ENCODE peak calls at places on chromosomes 3 and 15, in nine cellular contexts. E, Y, F, D, Q, P, T, X and N are unnamed samples.
A peak's percentile ranks its signal among the peaks of the same experiment; 100 is the strongest.

GRCh38 chr15:31869640-31870335 is 160.5 kb upstream of the CHRNA7 start:
- DNase-seq in E (no peak), Y (no peak), F (no peak), D (no peak), Q (no peak), P (peak; percentile 44), T (peak; percentile 10), X (no peak), N (no peak)

GRCh38 chr15:57619746-57620145 is 28.0 kb downstream of the MYZAP start:
- DNase-seq in E (no peak), Y (no peak), F (no peak), D (no peak), Q (no peak), P (no peak), T (peak; percentile 12), X (no peak), N (no peak)

GRCh38 chr15:42092666-42093445 is 1.5 kb downstream of the PLA2G4D start:
- DNase-seq in E (no peak), Y (no peak), F (no peak), D (no peak), Q (no peak), P (no peak), T (no peak), X (no peak), N (no peak)

GRCh38 chr3:43378066-43378935 is 92.0 kb downstream of the SNRK start:
- DNase-seq in E (peak; percentile 52), Y (no peak), F (no peak), D (peak; percentile 62), Q (no peak), P (no peak), T (peak; percentile 63), X (no peak), N (peak; percentile 70)

GRCh38 chr15:34804113-34804512 is 8.8 kb upstream of the ACTC1 start:
- DNase-seq in E (no peak), Y (no peak), F (no peak), D (no peak), Q (no peak), P (no peak), T (peak; percentile 54), X (no peak), N (no peak)

GRCh38 chr15:78739996-78740903 is 71.0 kb downstream of the ADAMTS7 start:
- DNase-seq in E (peak; percentile 89), Y (no peak), F (peak; percentile 38), D (peak; percentile 65), Q (peak; percentile 55), P (no peak), T (peak; percentile 72), X (peak; percentile 73), N (peak; percentile 24)

GRCh38 chr3:43729707-43730399 is 39.1 kb downstream of the ABHD5 start:
- DNase-seq in E (no peak), Y (no peak), F (no peak), D (no peak), Q (no peak), P (no peak), T (no peak), X (no peak), N (no peak)

GRCh38 chr15:72358532-72359180 is 17.2 kb downstream of the HEXA start:
- DNase-seq in E (no peak), Y (peak; percentile 22), F (no peak), D (no peak), Q (no peak), P (no peak), T (peak; percentile 23), X (no peak), N (no peak)

GRCh38 chr3:99674086-99674789 is 35.8 kb downstream of the COL8A1 start:
- DNase-seq in E (no peak), Y (peak; percentile 44), F (no peak), D (no peak), Q (no peak), P (no peak), T (peak; percentile 86), X (no peak), N (no peak)